ENCODE peak calls at places on chromosomes 11 and 22, in six cellular contexts. C is H4; E is small intestine; K is stimulated activated CD8-positive, alpha-beta memory T cell treated with anti-CD3 and anti-CD28 coated beads, Interleukin-12 subunit alpha, Interleukin-12 subunit beta, amount 100 ng/mL, for 4 hours; I is activated T-helper 1 cell treated with anti-CD3 and anti-CD28 coated beads, Interleukin-12 subunit alpha, Interleukin-12 subunit beta, Interleukin-2, Interleukin-4 antibody, amounts not matched to agents 30 ng/mL and 10 ng/mL and 1 ng/mL, durations not matched to agents 14 hours and 24 hours and 36 hours; N is T-helper 2 cell. L is an unnamed sample.

GRCh38 chr22:30582788-30583575 is 8.5 kb upstream of the GAL3ST1 start:
- DNase-seq in I (no peak), N (no peak), E (no peak), K (no peak), C (no peak), L (no peak)

GRCh38 chr11:101128571-101129202 is 926 bp downstream of the PGR start:
- DNase-seq in E (no peak), C (no peak), N (no peak), K (no peak), I (no peak), L (no peak)

GRCh38 chr11:115817844-115818565 is 313.8 kb upstream of the CADM1 start:
- DNase-seq in E (no peak), C (no peak), N (no peak), K (no peak), I (no peak), L (no peak)

GRCh38 chr22:39955675-39956074 is 4.5 kb upstream of the TMA7B start:
- DNase-seq in N (no peak), I (no peak), E (no peak), C (no peak), K (no peak), L (no peak)

GRCh38 chr11:3022300-3022967 is 30.3 kb upstream of the NAP1L4 start:
- DNase-seq in I (no peak), E (no peak), N (no peak), K (no peak), C (no peak), L (no peak)

GRCh38 chr11:96015911-96016565 is 92.1 kb upstream of the MTMR2 start:
- DNase-seq in E (no peak), N (no peak), C (no peak), I (no peak), K (no peak), L (no peak)

GRCh38 chr11:120807414-120808150 is 216.3 kb upstream of the TBCEL start:
- DNase-seq in K (no peak), N (no peak), E (no peak), C (peak; percentile 93), I (no peak), L (no peak)

GRCh38 chr11:1567721-1568100 is 4.4 kb downstream of the DUSP8 start:
- DNase-seq in N (no peak), C (no peak), I (no peak), K (no peak), E (no peak), L (no peak)

GRCh38 chr11:69836401-69836800 is 17.2 kb upstream of the FGF3 start:
- DNase-seq in C (no peak), N (no peak), K (no peak), E (no peak), I (no peak), L (no peak)

GRCh38 chr22:42708393-42708792 is 12.3 kb downstream of the A4GALT start:
- DNase-seq in I (no peak), E (no peak), C (no peak), K (no peak), N (no peak), L (no peak)

GRCh38 chr22:36323182-36323854 is 64.4 kb downstream of the MYH9 start:
- DNase-seq in I (no peak), K (no peak), C (peak; percentile 45), E (peak; percentile 16), N (no peak), L (peak; percentile 68)

GRCh38 chr11:93494341-93494740 is 48.9 kb downstream of the SMCO4 start:
- DNase-seq in K (no peak), C (peak; percentile 50), I (no peak), E (no peak), N (no peak), L (no peak)

GRCh38 chr22:19756288-19757128 is 4.1 kb upstream of the TBX1 start:
- DNase-seq in N (peak; percentile 50), C (no peak), E (peak; percentile 73), K (peak; percentile 27), I (peak; percentile 61), L (peak; percentile 34)

GRCh38 chr11:88404932-88405710 is 67.6 kb upstream of the CTSC start:
- DNase-seq in C (no peak), N (no peak), K (no peak), I (no peak), E (no peak), L (no peak)

GRCh38 chr11:36345084-36345511 is 49.0 kb downstream of the PRR5L start:
- DNase-seq in C (no peak), E (peak; percentile 94), K (no peak), I (no peak), N (no peak), L (no peak)

GRCh38 chr11:93504110-93505095 is 38.8 kb downstream of the SMCO4 start:
- DNase-seq in K (no peak), E (no peak), N (no peak), C (no peak), I (no peak), L (no peak)

GRCh38 chr11:102287963-102288744 is 29.1 kb upstream of the BIRC3 start:
- DNase-seq in N (no peak), E (peak; percentile 85), K (no peak), C (peak; percentile 73), I (peak; percentile 24), L (peak; percentile 58)

GRCh38 chr11:128336203-128336602 is 251.2 kb downstream of the ETS1 start:
- DNase-seq in E (peak; percentile 24), I (no peak), N (no peak), K (no peak), C (no peak), L (no peak)

GRCh38 chr11:77151804-77152513 is 23.9 kb downstream of the MYO7A start:
- DNase-seq in I (peak; percentile 52), N (no peak), C (no peak), E (peak; percentile 22), K (peak; percentile 24), L (no peak)

GRCh38 chr11:2400761-2401435 is 348 bp downstream of the TSSC4 start:
- DNase-seq in N (no peak), I (no peak), C (no peak), E (no peak), K (no peak), L (no peak)

GRCh38 chr11:116581349-116581748 is 191.4 kb downstream of the BUD13 start:
- DNase-seq in C (no peak), K (no peak), I (no peak), E (no peak), N (no peak), L (no peak)

GRCh38 chr11:120273432-120273831 is 33.5 kb downstream of the POU2F3 start:
- DNase-seq in I (no peak), E (no peak), K (no peak), N (no peak), C (no peak), L (no peak)

GRCh38 chr11:215581-216037 is 8.1 kb downstream of the RIC8A start:
- DNase-seq in E (no peak), N (no peak), I (no peak), K (no peak), C (no peak), L (no peak)

GRCh38 chr11:93577291-93577690 is 34.1 kb upstream of the SMCO4 start:
- DNase-seq in C (no peak), K (no peak), I (no peak), E (no peak), N (no peak), L (no peak)

GRCh38 chr11:313787-314547 is at the start of gene IFITM1:
- DNase-seq in I (peak; percentile 64), N (no peak), C (peak; percentile 83), E (peak; percentile 74), K (no peak), L (peak; percentile 63)

GRCh38 chr11:100403817-100404216 is 283.3 kb upstream of the ARHGAP42 start:
- DNase-seq in K (no peak), N (no peak), I (no peak), E (no peak), C (peak; percentile 68), L (no peak)

GRCh38 chr11:110907629-110908028 is 195.4 kb upstream of the ARHGAP20 start:
- DNase-seq in K (no peak), N (no peak), E (peak; percentile 16), I (peak; percentile 17), C (peak; percentile 98), L (no peak)

GRCh38 chr11:103800406-103801114 is 235.9 kb upstream of the DDI1 start:
- DNase-seq in C (no peak), E (no peak), N (no peak), I (no peak), K (no peak), L (peak; percentile 19)

GRCh38 chr22:50329236-50329635 is 2.4 kb upstream of the DENND6B start:
- DNase-seq in I (no peak), N (no peak), E (no peak), K (no peak), C (peak; percentile 53), L (no peak)

GRCh38 chr11:102761646-102762238 is 18.7 kb downstream of the MMP10 start:
- DNase-seq in N (no peak), E (no peak), I (no peak), C (no peak), K (no peak), L (no peak)

GRCh38 chr11:36385121-36385530 is 89.0 kb downstream of the PRR5L start:
- DNase-seq in K (no peak), N (no peak), C (peak; percentile 71), E (no peak), I (peak; percentile 6), L (no peak)

GRCh38 chr11:94815705-94816344 is 47.7 kb downstream of the AMOTL1 start:
- DNase-seq in K (no peak), C (no peak), I (no peak), N (no peak), E (no peak), L (no peak)

GRCh38 chr11:103892603-103893002 is 143.8 kb upstream of the DDI1 start:
- DNase-seq in C (peak; percentile 58), N (no peak), E (no peak), I (no peak), K (no peak), L (no peak)

GRCh38 chr11:96242191-96242845 is 100.7 kb downstream of the MAML2 start:
- DNase-seq in I (no peak), C (no peak), N (no peak), K (no peak), E (no peak), L (no peak)

GRCh38 chr11:70612459-70613141 is 214.3 kb downstream of the CTTN start:
- DNase-seq in I (no peak), E (no peak), C (no peak), N (no peak), K (no peak), L (no peak)

GRCh38 chr11:64519541-64519940 is 71.5 kb upstream of the SLC22A12 start:
- DNase-seq in K (no peak), I (no peak), C (no peak), E (no peak), N (no peak), L (no peak)

GRCh38 chr11:11476971-11477645 is 124.1 kb upstream of the CSNK2A3 start:
- DNase-seq in E (no peak), I (no peak), N (no peak), C (no peak), K (no peak), L (no peak)

L was measured in testis.